ENCODE peak calls at places on chromosomes 11 and 22, in five cellular contexts. H is brain microvascular endothelial cell, Y is mucosa of descending colon, A is suprapubic skin, X is K562. J is an unnamed sample.

GRCh38 chr11:33930317-33931021 is 38.6 kb upstream of the LMO2 start:
- DNase-seq in H (no peak), Y (no peak), A (no peak), X (no peak), J (no peak)

GRCh38 chr11:27910186-27910941 is 197.6 kb downstream of the KIF18A start:
- DNase-seq in H (peak), Y (no peak), A (no peak), X (no peak), J (no peak)

GRCh38 chr22:50612168-50612714 is 11.6 kb downstream of the MAPK8IP2 start:
- DNase-seq in H (no peak), Y (no peak), A (no peak), X (no peak), J (no peak)

GRCh38 chr11:132531921-132532320 is 1000.4 kb downstream of the OPCML start:
- DNase-seq in H (peak), Y (no peak), A (no peak), X (no peak), J (no peak)

GRCh38 chr22:49996532-49997220 is 15.9 kb downstream of the IL17REL start:
- DNase-seq in H (no peak), Y (peak), A (no peak), X (no peak), J (no peak)

GRCh38 chr22:24498826-24499225 is 3.7 kb downstream of the UPB1 start:
- DNase-seq in H (no peak), Y (no peak), A (no peak), X (no peak), J (no peak)

GRCh38 chr11:69921429-69922014 is 102.3 kb upstream of the FGF3 start:
- DNase-seq in H (no peak), Y (peak), A (peak), X (no peak), J (no peak)

GRCh38 chr11:28627690-28628255 is 519.6 kb downstream of the METTL15 start:
- DNase-seq in H (no peak), Y (no peak), A (no peak), X (no peak), J (no peak)

GRCh38 chr11:102177974-102178631 is 67.9 kb downstream of the YAP1 start:
- DNase-seq in H (peak), Y (no peak), A (no peak), X (no peak), J (no peak)

GRCh38 chr11:92461478-92461877 is 236.9 kb downstream of the FAT3 start:
- DNase-seq in H (no peak), Y (no peak), A (no peak), X (no peak), J (no peak)

GRCh38 chr22:50012201-50013181 is at the start of gene IL17REL:
- DNase-seq in H (no peak), Y (no peak), A (no peak), X (peak), J (no peak)

GRCh38 chr11:75475767-75476650 is 43.0 kb upstream of the KLHL35 start:
- DNase-seq in H (peak), Y (no peak), A (no peak), X (peak), J (peak)

GRCh38 chr11:66586136-66586535 is 6.7 kb downstream of the CCDC87 start:
- DNase-seq in H (no peak), Y (no peak), A (no peak), X (no peak), J (no peak)

GRCh38 chr11:123145220-123145619 is 49.8 kb downstream of the CLMP start:
- DNase-seq in H (peak), Y (no peak), A (no peak), X (no peak), J (no peak)

DNA sequence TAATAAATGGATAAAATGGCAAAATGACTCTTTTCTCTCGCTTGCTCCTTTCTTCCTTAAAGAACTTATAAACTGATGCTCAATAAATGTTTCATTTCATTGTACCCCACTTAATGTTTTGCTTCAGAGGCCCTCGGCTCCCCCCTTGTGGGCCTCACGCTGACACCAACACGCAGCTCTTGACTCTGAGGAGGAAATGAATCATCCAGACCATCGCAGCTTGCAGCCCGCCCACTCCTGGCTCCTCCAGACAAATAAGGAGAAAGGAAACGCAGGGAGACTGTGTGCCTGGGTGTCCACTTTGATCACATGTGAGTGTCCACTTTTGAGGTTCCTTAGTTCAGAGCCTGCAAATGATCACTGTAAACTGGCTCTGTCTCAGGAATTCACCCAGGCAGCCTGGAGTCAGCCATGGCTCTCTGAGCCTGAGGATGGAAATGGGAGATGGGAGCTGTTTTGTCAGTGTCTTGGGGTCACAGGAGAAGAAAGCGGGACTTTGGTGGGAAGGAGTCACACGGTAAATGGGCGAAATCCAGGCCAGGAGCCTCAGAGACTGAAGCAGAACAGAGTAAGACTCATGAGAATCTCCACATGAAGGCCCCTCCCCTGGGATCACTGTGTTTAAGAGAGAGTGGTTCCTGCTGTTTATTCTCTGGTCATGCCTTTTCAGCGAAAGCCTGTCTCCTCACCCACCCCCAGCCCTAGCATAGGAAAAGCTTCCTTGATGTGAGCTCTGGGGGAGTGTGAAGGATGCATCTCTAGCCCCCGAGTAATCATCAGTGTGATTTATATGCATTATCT is 96.5 kb downstream of the CWC15 start:
- DNase-seq in H (peak), Y (peak), A (peak), X (peak), J (peak)
- TF ChIP-seq CTCF in H (peak), Y (no peak), A (peak), X (peak), J (no peak)

GRCh38 chr22:37842015-37842793 is 1.9 kb downstream of the ANKRD54 start:
- DNase-seq in H (no peak), Y (no peak), A (no peak), X (peak), J (no peak)
- H3K4me3 ChIP-seq in H (no peak), Y (no peak), A (no peak), X (peak), J (no peak)

DNA sequence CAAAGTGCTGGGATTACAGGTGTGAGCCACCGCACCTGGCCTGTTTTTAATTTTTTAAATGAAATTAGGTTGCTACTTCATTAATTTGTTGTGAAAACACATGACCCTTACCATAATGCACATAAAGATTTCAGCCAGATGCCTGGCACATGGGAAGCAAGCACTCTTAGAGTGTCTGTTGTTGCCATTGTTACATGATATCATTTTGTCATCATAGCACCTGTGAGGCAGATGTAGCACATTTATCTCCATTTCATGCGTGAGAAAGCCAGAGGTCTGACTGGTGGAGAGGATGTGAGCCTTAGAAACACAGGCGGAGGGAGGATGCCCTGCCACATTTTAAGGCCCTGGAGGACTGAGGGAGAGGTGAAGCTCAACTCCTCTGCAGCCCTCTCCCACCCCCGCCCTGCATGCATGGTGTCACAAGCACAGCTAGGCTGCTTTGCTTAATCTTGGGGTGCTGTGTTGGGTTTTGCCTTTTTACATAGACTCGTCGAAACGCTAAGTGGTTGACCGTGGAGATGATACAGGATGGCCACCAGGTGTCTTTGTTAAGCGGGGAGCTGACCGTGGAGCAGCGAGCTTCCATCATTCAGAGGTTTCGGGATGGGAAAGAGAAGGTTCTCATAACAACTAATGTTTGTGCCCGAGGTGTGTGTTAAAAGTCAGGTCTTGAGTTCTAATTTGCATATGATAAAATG is 14.0 kb downstream of the DDX25 start:
- DNase-seq in H (no peak), Y (no peak), A (no peak), X (no peak), J (no peak)
- TF ChIP-seq CTCF in H (no peak), Y (no peak), A (no peak), X (peak), J (no peak)

DNA sequence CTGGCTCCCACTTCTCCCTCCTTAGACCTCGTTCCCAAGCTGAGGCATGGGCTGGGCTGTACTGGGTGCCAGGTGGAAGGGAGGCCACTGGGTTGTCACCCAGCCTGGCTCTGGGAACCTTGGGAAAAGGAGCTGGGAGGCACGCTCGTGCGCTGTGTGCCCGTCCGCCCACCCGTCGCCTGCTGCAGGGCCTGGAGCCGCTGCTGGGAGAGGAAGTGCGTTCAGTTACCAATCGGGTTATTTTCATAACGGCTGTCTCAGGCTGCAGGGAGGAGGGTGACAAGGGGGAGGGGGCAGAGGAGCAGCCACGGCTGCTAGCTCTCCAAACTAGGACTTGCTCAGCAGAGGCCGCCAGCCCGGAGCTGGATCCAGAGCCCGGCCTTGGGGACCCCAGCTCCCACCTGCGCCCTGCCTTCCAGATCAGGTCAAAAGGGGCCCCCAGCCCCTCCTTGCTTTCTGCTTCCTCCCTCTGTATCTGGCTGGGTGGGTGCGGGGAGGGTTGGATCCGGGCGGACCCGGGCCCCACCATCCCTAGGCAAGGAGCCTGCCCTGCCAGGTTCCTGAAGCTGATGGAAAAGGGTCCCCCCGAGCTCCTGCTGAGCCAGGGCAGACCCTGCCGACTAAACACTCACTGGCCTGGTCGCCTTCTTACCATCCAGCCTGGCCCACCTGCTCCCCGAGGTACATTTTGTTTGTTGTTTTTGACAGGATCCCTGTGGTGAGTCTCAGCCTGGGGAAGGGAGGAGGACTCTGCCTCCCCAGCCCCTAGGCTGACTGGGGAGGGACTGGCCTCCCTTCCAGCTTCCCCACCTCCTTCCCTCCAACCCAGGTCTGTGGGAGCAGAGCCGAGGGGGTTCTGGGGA is 14.3 kb downstream of the DGKZ start:
- DNase-seq in H (peak), Y (no peak), A (no peak), X (peak), J (peak)
- H3K4me3 ChIP-seq in H (peak), Y (no peak), A (peak), X (peak), J (peak)

GRCh38 chr22:30866811-30867271 is 101.7 kb downstream of the MORC2 start:
- DNase-seq in H (no peak), Y (peak), A (peak), X (no peak), J (peak)
- TF ChIP-seq CTCF in H (peak), Y (no peak), A (no peak), X (peak), J (no peak)

GRCh38 chr11:1931791-1932480 is 12.4 kb downstream of the TNNT3 start:
- DNase-seq in H (no peak), Y (no peak), A (no peak), X (no peak), J (no peak)

GRCh38 chr11:1932681-1933080 is 13.2 kb downstream of the TNNT3 start:
- DNase-seq in H (no peak), Y (no peak), A (no peak), X (no peak), J (no peak)

GRCh38 chr11:1929621-1930447 is 10.3 kb downstream of the TNNT3 start:
- DNase-seq in H (no peak), Y (no peak), A (no peak), X (no peak), J (no peak)

GRCh38 chr11:1930448-1930802 is 10.9 kb downstream of the TNNT3 start:
- DNase-seq in H (no peak), Y (no peak), A (no peak), X (no peak), J (no peak)

DNA sequence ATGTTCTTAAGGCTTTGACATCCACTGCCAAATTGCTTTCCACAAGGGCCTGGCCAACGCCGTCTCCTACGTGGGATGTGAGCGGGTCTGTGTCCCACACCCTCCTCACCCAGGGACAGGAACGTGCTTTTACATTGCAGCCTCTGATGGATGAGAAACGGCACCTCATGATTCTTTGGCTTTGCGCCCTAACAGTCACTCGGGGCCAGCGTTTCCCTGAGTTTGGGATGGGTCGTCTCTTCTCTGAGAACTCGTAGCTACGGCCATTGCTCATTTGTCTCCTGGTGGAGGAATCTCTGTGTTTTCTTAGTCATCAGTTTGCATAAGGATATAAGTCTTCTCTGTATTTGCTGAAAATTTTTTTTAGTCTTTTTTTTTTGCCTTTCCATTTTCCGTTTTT is 11.8 kb downstream of the TNNT3 start:
- DNase-seq in H (no peak), Y (no peak), A (no peak), X (no peak), J (no peak)
- H3K4me3 ChIP-seq in H (no peak), Y (no peak), A (no peak), X (no peak), J (no peak)

GRCh38 chr22:43951391-43951790 is 3.9 kb upstream of the SAMM50 start:
- DNase-seq in H (no peak), Y (no peak), A (no peak), X (no peak), J (no peak)
- TF ChIP-seq CTCF in H (no peak), Y (no peak), A (no peak), X (no peak), J (no peak)